ENCODE peak calls at places on chromosome X, in seven cellular contexts. Q is stomach, K is right lobe of liver, Z is tibial nerve, A is ovary, P is thyroid gland, V is NB4. N is an unnamed sample.

GRCh38 chrX:93594780-93595179 is 78.6 kb downstream of the NAP1L3 start:
- DNase-seq in Q (no peak), K (no peak), Z (no peak), A (no peak), P (no peak), V (no peak), N (no peak)

GRCh38 chrX:47358387-47359065 is 11.9 kb upstream of the ZNF157 start:
- DNase-seq in Q (no peak), K (no peak), Z (no peak), A (no peak), P (peak), V (peak), N (peak)

GRCh38 chrX:18883234-18883960 is 100.5 kb downstream of the PHKA2 start:
- DNase-seq in Q (peak), K (no peak), Z (no peak), A (no peak), P (peak), V (no peak), N (no peak)

GRCh38 chrX:7444967-7445366 is 297.0 kb upstream of the PUDP start:
- DNase-seq in Q (no peak), K (no peak), Z (no peak), A (no peak), P (no peak), V (peak), N (no peak)

GRCh38 chrX:103170216-103170615 is 44.7 kb upstream of the BEX4 start:
- DNase-seq in Q (no peak), K (no peak), Z (no peak), A (no peak), P (no peak), V (peak), N (no peak)

GRCh38 chrX:82765806-82766205 is 742.3 kb upstream of the POU3F4 start:
- DNase-seq in Q (no peak), K (no peak), Z (no peak), A (no peak), P (no peak), V (no peak), N (no peak)

GRCh38 chrX:148979786-148980185 is 479.4 kb downstream of the AFF2 start:
- DNase-seq in Q (no peak), K (no peak), Z (no peak), A (no peak), P (no peak), V (no peak), N (no peak)

GRCh38 chrX:37910186-37910585 is 62.8 kb upstream of the DYNLT3 start:
- DNase-seq in Q (no peak), K (no peak), Z (no peak), A (no peak), P (no peak), V (no peak), N (no peak)

GRCh38 chrX:71910526-71911022 is at the start of gene NHSL2:
- DNase-seq in Q (no peak), K (no peak), Z (no peak), A (no peak), P (peak), V (no peak), N (no peak)

GRCh38 chrX:123731258-123731986 is 1.4 kb downstream of the THOC2 start:
- DNase-seq in Q (no peak), K (no peak), Z (no peak), A (peak), P (peak), V (peak), N (peak)

GRCh38 chrX:74804574-74804973 is 120.7 kb downstream of the NEXMIF start:
- DNase-seq in Q (no peak), K (no peak), Z (no peak), A (no peak), P (no peak), V (no peak), N (no peak)

GRCh38 chrX:42176790-42177189 is 253.4 kb upstream of the CASK start:
- DNase-seq in Q (no peak), K (no peak), Z (no peak), A (no peak), P (no peak), V (no peak), N (no peak)

GRCh38 chrX:139204576-139204902 is 326.0 kb upstream of the F9 start:
- DNase-seq in Q (no peak), K (no peak), Z (no peak), A (no peak), P (no peak), V (no peak), N (no peak)

GRCh38 chrX:24464836-24465523 is at the start of gene PDK3:
- DNase-seq in Q (peak), K (peak), Z (peak), A (peak), P (peak), V (peak), N (peak)

GRCh38 chrX:42619068-42619467 is 158.9 kb downstream of the PPP1R2C start:
- DNase-seq in Q (no peak), K (no peak), Z (no peak), A (no peak), P (no peak), V (no peak), N (no peak)

GRCh38 chrX:29870608-29871007 is 344.8 kb upstream of the MAGEB2 start:
- DNase-seq in Q (no peak), K (no peak), Z (no peak), A (no peak), P (no peak), V (no peak), N (no peak)

GRCh38 chrX:19832186-19832965 is 55.0 kb downstream of the SH3KBP1 start:
- DNase-seq in Q (no peak), K (no peak), Z (no peak), A (no peak), P (no peak), V (no peak), N (no peak)

GRCh38 chrX:74133156-74133796 is 170.7 kb upstream of the ZCCHC13 start:
- DNase-seq in Q (no peak), K (no peak), Z (no peak), A (no peak), P (no peak), V (peak), N (peak)

GRCh38 chrX:32183066-32183465 is 1028.3 kb downstream of the DMD start:
- DNase-seq in Q (no peak), K (no peak), Z (no peak), A (no peak), P (no peak), V (no peak), N (no peak)

GRCh38 chrX:104282326-104282725 is 27.6 kb upstream of the ESX1 start:
- DNase-seq in Q (no peak), K (no peak), Z (no peak), A (no peak), P (no peak), V (no peak), N (no peak)

GRCh38 chrX:97691901-97692455 is 808.3 kb downstream of the RPA4 start:
- DNase-seq in Q (no peak), K (no peak), Z (no peak), A (no peak), P (no peak), V (no peak), N (no peak)

GRCh38 chrX:14496674-14497073 is 32.7 kb upstream of the GLRA2 start:
- DNase-seq in Q (no peak), K (no peak), Z (no peak), A (no peak), P (no peak), V (no peak), N (no peak)

DNA sequence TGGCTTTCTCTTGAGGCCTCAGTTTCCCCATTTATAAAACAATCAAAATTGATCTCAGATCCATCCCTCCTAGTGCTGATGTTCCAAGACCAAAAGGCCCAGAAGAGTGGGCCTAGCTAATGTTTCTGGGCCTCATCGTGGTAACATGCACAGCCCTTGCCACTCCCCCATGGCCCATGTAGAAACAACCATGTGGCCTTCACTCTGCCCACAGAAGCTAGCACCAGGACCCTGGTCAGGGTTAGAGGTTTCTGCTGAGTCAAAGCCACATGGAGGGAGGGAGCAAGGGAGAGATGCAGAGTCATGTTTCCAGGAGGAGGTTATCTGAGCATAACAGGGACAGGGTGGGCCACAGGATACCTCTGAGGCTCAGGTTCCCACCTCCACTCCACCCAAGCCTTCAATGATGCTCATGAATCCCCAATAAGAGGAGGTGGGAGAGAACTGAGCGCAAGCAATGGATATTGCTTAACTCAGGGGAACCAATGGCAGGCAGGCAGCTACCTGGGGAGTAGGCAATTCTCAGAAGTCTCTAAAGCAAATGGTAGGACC is 16.9 kb downstream of the OTUD5 start:
- DNase-seq in Q (no peak), K (no peak), Z (no peak), A (no peak), P (no peak), V (peak), N (no peak)
- TF ChIP-seq POLR2A in Q (no peak), K (no peak), Z (no peak), A (no peak), P (no peak), V (no peak), N (no peak)

GRCh38 chrX:99938464-99938863 is 471.6 kb downstream of the PCDH19 start:
- DNase-seq in Q (no peak), K (no peak), Z (no peak), A (no peak), P (no peak), V (no peak), N (no peak)

GRCh38 chrX:99933865-99934264 is 476.2 kb downstream of the PCDH19 start:
- DNase-seq in Q (no peak), K (no peak), Z (no peak), A (no peak), P (no peak), V (no peak), N (no peak)

DNA sequence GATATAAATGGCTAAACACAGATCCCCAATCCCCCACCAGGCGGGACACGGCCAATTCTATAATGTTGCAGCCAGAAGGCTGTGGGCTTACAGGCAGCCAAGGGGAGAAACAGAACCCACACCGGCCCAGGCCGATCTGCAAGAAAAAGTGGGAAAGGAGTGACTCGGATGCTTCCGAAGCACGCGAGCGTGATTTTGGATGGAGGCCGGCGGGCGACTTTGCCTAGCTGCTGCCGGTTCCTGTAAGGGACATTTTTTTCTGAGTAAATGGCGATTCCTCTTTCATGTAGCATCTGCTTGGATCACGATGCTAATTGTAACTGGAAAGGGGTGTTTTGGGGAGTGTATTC is 470.2 kb downstream of the PCDH19 start:
- DNase-seq in Q (no peak), K (no peak), Z (no peak), A (no peak), P (no peak), V (no peak), N (no peak)
- TF ChIP-seq POLR2A in Q (no peak), K (no peak), Z (no peak), A (no peak), P (no peak), V (no peak), N (no peak)

GRCh38 chrX:130339408-130340222 is at the start of gene SLC25A14:
- DNase-seq in Q (peak), K (peak), Z (peak), A (peak), P (peak), V (peak), N (peak)
- TF ChIP-seq POLR2A in Q (no peak), K (peak), Z (no peak), A (no peak), P (peak), V (peak), N (no peak)

DNA sequence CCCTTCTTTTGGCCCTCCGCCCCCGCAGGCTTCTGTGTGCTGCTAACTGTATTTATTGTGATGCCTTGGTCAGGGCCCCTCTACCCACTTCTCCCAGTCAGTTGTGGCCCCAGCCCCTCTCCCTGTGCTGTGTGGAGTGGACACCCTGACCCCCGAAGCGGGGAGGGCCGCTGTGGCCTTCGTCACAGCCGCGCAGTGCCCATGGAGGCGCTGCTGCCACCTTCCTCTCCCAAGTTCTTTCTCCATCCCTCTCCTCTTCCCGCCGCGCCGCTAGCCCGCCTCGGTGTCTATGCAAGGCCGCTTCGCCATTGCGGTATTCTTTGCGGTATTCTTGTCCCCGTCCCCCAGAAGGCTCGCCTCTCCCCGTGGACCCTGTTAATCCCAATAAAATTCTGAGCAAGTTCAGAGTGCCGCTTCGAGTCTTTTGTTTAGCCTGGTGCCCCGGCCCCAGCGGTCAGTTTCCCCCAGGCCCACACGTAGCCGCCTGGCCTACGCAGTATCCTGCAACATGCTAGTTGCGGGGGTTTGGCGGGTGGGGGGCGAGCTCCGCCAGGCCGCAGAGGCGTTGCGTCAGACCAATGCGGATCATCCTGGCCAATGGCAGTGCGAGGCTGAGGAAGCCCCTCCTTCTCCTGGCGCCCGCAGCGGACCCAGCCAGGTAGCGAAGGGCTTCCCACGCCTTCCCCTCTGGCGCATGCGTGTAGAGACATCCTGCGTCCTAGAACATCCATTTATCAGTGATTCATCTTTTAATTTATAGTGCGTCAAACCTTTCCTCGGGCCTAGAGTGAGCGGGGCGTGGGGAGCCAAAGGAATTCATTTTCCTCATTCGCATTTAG is 5.6 kb upstream of the KANTR start:
- DNase-seq in Q (peak), K (peak), Z (peak), A (peak), P (peak), V (no peak), N (peak)
- TF ChIP-seq POLR2A in Q (no peak), K (no peak), Z (no peak), A (peak), P (peak), V (no peak), N (no peak)

GRCh38 chrX:150869450-150869849 is 29.0 kb downstream of the CD99L2 start:
- DNase-seq in Q (no peak), K (no peak), Z (no peak), A (no peak), P (peak), V (no peak), N (no peak)

GRCh38 chrX:150871341-150871811 is 27.1 kb downstream of the CD99L2 start:
- DNase-seq in Q (no peak), K (no peak), Z (no peak), A (no peak), P (no peak), V (no peak), N (no peak)

GRCh38 chrX:150870059-150870458 is 28.4 kb downstream of the CD99L2 start:
- DNase-seq in Q (no peak), K (no peak), Z (no peak), A (no peak), P (no peak), V (no peak), N (no peak)

GRCh38 chrX:150868625-150869024 is 29.8 kb downstream of the CD99L2 start:
- DNase-seq in Q (no peak), K (no peak), Z (no peak), A (no peak), P (no peak), V (no peak), N (no peak)

DNA sequence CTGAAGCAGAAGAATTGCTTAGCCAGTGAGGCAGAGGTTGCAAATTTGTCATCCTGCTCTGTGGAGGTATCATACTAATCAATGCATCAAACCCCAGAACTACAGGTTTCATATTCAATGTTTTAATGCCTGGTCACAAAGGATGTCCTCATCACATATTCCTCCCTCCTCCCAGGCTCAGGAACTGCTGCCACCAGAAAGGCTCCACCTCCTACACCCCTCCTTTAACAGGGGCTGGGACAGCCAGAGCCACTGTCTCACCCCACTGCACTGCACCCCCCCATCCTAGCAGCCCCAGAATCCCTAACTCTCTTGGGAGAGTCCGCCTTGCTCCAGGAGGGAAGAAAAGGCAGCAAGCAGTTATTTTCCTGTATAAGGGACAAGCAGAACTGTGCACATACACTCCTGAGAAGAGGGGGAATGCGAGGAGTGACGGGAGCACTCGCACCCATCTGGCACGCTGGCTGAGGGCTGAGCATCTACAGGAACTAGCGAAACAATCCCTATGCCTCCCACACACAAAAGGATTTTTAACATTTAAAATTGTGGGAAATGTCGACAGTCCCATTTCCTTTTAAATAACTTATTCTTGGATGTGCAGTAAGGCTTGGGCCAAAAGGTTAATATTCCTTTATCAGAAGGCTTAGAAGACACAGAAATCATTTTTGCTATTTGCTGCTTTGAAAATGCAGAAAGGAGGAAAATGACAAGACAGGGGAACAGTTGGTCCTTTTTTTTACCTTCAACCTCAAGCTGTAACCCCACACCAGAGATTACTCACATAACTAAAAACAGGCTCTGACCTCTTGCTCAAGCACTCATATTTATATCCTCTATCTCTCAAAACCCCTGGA is 27.8 kb downstream of the CD99L2 start:
- DNase-seq in Q (no peak), K (no peak), Z (no peak), A (no peak), P (no peak), V (peak), N (no peak)
- TF ChIP-seq POLR2A in Q (no peak), K (no peak), Z (no peak), A (no peak), P (no peak), V (no peak), N (no peak)

GRCh38 chrX:129540068-129540653 is at the start of gene OCRL:
- DNase-seq in Q (peak), K (peak), Z (peak), A (peak), P (peak), V (peak), N (peak)
- TF ChIP-seq POLR2A in Q (no peak), K (no peak), Z (no peak), A (no peak), P (peak), V (peak), N (peak)

DNA sequence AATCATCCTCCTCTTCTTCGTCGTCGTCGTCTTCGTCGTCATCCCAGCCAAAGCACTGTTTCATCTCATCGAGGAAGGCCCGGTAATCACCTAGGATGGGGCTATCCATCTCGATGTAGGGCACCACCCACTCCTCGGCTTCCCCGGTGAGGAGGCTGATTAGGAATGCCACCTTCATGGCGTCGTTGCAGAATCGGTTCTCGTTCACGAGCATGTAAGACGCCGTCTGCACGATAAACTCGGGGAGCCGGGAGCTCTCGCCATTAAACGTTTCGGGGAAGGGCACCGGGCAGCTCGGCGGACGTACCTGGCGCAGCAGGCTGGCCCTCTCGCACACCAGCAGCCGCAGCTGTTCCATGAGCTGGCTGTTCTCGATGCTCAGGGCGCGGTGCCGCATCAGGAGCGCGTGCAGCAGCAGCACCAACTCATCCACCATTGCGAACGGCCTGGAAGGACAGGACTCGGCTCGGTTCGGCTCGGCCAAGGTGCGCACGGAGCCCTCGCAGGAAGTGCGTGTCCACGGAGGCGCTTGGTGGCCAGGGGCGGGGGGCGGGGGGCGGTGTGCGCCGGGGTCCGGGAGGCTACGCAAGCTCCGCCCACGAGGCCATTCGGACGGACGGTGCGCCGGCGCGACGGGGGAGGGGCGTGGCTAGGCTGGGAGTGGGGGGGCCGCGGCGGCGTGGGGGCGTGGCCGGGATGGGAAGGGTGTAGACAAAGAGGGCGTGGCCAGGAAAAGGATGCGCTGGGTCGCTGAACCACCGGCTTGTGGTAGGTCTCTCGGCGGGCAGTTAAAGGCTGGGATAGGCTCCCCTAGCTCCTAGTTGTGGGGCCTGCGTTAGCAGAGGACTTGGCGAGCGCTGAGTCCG is at the start of gene LDOC1:
- DNase-seq in Q (peak), K (peak), Z (peak), A (peak), P (peak), V (no peak), N (peak)
- TF ChIP-seq POLR2A in Q (no peak), K (no peak), Z (no peak), A (no peak), P (peak), V (no peak), N (no peak)

N was measured in Peyer's patch.